ENCODE peak calls at places on chromosomes 6 and 20, in eight cellular contexts. K is GM23338, C is HepG2, Y is HL-60, V is HCT116, N is GM12878, L is K562, T is SK-N-SH. Z is an unnamed sample.

GRCh38 chr20:41048475-41049242 is 20.0 kb downstream of the TOP1 start:
- DNase-seq in T (no peak), Y (no peak), V (no peak), C (no peak), N (no peak), L (no peak), K (peak; percentile 31), Z (no peak)

GRCh38 chr6:141451176-141451507 is 681.6 kb upstream of the GJE1 start:
- DNase-seq in N (no peak), V (peak; percentile 55), K (no peak), Y (no peak), L (no peak), C (no peak), T (no peak), Z (no peak)

GRCh38 chr20:22717466-22717865 is 133.1 kb upstream of the FOXA2 start:
- DNase-seq in N (no peak), K (no peak), Y (no peak), L (peak; percentile 9), V (no peak), T (no peak), C (no peak), Z (no peak)

GRCh38 chr6:144362042-144363018 is 77.2 kb downstream of the UTRN start:
- DNase-seq in T (no peak), V (no peak), Y (no peak), K (no peak), L (no peak), N (no peak), C (peak; percentile 48), Z (no peak)

GRCh38 chr20:9594284-9594875 is 80.0 kb downstream of the LAMP5 start:
- DNase-seq in Y (no peak), C (peak; percentile 47), V (no peak), K (no peak), N (no peak), L (no peak), T (no peak), Z (no peak)

GRCh38 chr20:58054082-58054481 is 174.4 kb downstream of the ANKRD60 start:
- DNase-seq in V (no peak), K (no peak), Y (no peak), T (no peak), C (no peak), N (no peak), L (no peak), Z (no peak)

GRCh38 chr20:17298169-17298568 is 71.3 kb downstream of the PCSK2 start:
- DNase-seq in C (no peak), Y (no peak), V (no peak), T (no peak), L (no peak), K (no peak), N (no peak), Z (no peak)

GRCh38 chr6:111784423-111784822 is 88.8 kb downstream of the FYN start:
- DNase-seq in N (no peak), V (no peak), K (no peak), C (no peak), Y (no peak), T (no peak), L (no peak), Z (no peak)

DNA sequence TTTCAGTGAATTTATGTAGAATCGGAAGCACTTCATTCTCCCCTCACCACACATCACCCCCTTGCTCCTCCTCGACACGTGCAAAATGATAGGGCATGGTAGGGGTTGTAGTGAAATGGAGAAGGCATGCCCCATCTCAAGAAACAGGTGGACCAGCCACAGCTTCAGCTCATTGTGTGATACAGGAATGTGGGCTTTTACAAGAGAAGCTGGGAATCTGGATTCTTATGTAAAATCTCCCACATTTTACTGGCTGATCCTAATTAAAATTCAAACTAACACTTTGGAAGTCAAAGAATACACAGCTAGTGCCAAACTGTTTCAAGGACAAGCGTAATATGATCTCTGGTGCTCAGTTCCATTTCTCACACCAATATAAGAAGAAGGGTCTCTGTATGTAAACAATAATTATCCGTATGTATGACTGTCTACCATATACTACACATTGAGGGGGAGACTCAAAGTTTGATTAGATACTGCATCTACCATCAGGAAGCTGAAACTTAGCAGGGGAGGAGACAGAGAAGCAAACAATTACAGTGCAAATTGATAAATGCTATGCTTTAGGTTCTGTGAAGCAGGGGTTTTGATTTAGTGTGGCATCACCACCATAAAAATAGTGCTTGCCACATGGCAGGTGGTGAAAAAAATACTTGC is 24.3 kb upstream of the KIAA0408 start:
- DNase-seq in V (no peak), K (peak; percentile 95), L (no peak), T (no peak), Y (no peak), C (no peak), N (no peak), Z (no peak)
- TF ChIP-seq POLR2AphosphoS5 in V (no peak), K (peak; percentile 45), L (no peak), T (no peak), Y (no peak), C (no peak), N (no peak), Z (no peak)

DNA sequence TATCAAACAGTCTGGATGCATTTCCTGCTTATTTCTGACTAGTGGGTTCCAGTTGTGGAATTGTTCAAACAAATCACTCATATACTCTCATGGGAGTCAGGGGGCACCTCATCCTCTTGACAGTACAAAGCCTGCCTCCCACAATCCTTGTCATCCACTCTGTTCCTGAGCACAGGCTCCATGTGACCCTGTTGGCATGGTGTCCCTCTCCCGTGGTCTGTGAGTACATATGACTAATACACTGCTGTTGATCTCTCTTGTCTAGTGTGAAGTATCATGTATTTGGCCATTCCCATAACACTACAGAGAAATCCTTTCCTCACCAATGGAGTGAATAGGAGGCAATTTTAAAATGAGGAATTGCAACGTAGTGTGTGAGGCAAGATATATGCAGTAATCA is 185.3 kb downstream of the OGFRL1 start:
- DNase-seq in T (no peak), N (no peak), C (no peak), V (no peak), K (no peak), L (no peak), Y (no peak), Z (peak; percentile 74)
- TF ChIP-seq REST in T (no peak), N (no peak), C (no peak), V (no peak), K (no peak), L (no peak), Y (no peak), Z (no peak)

GRCh38 chr6:118468682-118469465 is 79.2 kb upstream of the PLN start:
- DNase-seq in T (no peak), K (no peak), N (no peak), C (peak; percentile 90), L (no peak), V (no peak), Y (no peak), Z (peak; percentile 64)
- TF ChIP-seq POLR2AphosphoS5 in T (no peak), K (no peak), N (no peak), C (no peak), L (no peak), V (no peak), Y (no peak), Z (no peak)

GRCh38 chr6:146974346-146974745 is 229.9 kb upstream of the STXBP5 start:
- DNase-seq in N (no peak), T (no peak), L (no peak), C (no peak), K (no peak), Y (no peak), V (no peak), Z (no peak)
- TF ChIP-seq REST in N (no peak), T (no peak), L (no peak), C (no peak), K (no peak), Y (no peak), V (no peak), Z (no peak)

DNA sequence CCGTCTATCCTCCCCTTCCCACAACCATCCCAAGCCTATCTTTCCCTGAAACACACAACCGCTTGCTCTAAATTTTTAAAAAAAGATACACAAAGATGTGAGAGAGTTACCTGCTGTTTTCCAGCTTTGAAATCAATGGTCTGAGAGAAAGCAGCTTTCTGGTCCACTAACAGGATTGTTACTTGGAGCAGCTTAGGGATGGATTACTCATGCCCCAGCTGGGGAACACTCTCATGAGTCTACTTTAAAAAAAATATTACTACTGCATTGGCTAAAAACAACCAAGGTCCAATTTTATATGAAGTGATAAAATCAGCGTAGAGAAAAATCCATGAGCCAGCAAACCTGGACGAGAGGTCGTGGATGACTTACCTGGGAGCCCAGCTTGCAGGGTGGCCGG is 29.6 kb upstream of the FOXC1 start:
- DNase-seq in C (no peak), L (no peak), K (no peak), N (no peak), Y (no peak), T (no peak), V (no peak), Z (no peak)
- TF ChIP-seq POLR2AphosphoS5 in C (no peak), L (no peak), K (no peak), N (no peak), Y (no peak), T (no peak), V (no peak), Z (no peak)

Z was measured in Panc1.